ENCODE peak calls at places on chromosome 15, in ten cellular contexts. One of them, this sample, is unnamed.

GRCh38 chr15:61828008-61828407 is 232.2 kb downstream of the VPS13C start:
- DNase-seq in Ammon's horn: no peak
- DNase-seq in activated CD8-positive, alpha-beta memory T cell treated with anti-CD3 and anti-CD28 coated beads for 48 hours: no peak
- DNase-seq in SK-N-DZ: no peak
- DNase-seq in NCI-H1092 treated with DMSO at 0.1 percent for 48 hours: no peak
- DNase-seq in stimulated activated CD4-positive, alpha-beta T cell treated with anti-CD3 and anti-CD28 coated beads, Interleukin-4, amount 100 ng/mL, for 24 hours: no peak
- DNase-seq in epithelial cell of esophagus: no peak
- DNase-seq in gastrocnemius medialis: no peak
- DNase-seq in Right ventricle myocardium superior: no peak
- DNase-seq in fibroblast of the conjunctiva: no peak
- DNase-seq in this sample: no peak

GRCh38 chr15:91716536-91716935 is 137.0 kb upstream of the SLCO3A1 start:
- DNase-seq in epithelial cell of esophagus: no peak
- DNase-seq in stimulated activated CD4-positive, alpha-beta T cell treated with anti-CD3 and anti-CD28 coated beads, Interleukin-4, amount 100 ng/mL, for 24 hours: no peak
- DNase-seq in Right ventricle myocardium superior: no peak
- DNase-seq in SK-N-DZ: no peak
- DNase-seq in Ammon's horn: no peak
- DNase-seq in NCI-H1092 treated with DMSO at 0.1 percent for 48 hours: no peak
- DNase-seq in fibroblast of the conjunctiva: no peak
- DNase-seq in gastrocnemius medialis: no peak
- DNase-seq in activated CD8-positive, alpha-beta memory T cell treated with anti-CD3 and anti-CD28 coated beads for 48 hours: no peak
- DNase-seq in this sample: no peak

GRCh38 chr15:84953136-84953535 is 28.5 kb upstream of the PDE8A start:
- DNase-seq in SK-N-DZ: no peak
- DNase-seq in Ammon's horn: no peak
- DNase-seq in Right ventricle myocardium superior: no peak
- DNase-seq in gastrocnemius medialis: no peak
- DNase-seq in fibroblast of the conjunctiva: no peak
- DNase-seq in activated CD8-positive, alpha-beta memory T cell treated with anti-CD3 and anti-CD28 coated beads for 48 hours: no peak
- DNase-seq in NCI-H1092 treated with DMSO at 0.1 percent for 48 hours: no peak
- DNase-seq in stimulated activated CD4-positive, alpha-beta T cell treated with anti-CD3 and anti-CD28 coated beads, Interleukin-4, amount 100 ng/mL, for 24 hours: no peak
- DNase-seq in epithelial cell of esophagus: peak; percentile 58
- DNase-seq in this sample: no peak

GRCh38 chr15:69756440-69756839 is 303.8 kb downstream of the RPLP1 start:
- DNase-seq in fibroblast of the conjunctiva: no peak
- DNase-seq in SK-N-DZ: no peak
- DNase-seq in Ammon's horn: no peak
- DNase-seq in stimulated activated CD4-positive, alpha-beta T cell treated with anti-CD3 and anti-CD28 coated beads, Interleukin-4, amount 100 ng/mL, for 24 hours: no peak
- DNase-seq in epithelial cell of esophagus: no peak
- DNase-seq in activated CD8-positive, alpha-beta memory T cell treated with anti-CD3 and anti-CD28 coated beads for 48 hours: no peak
- DNase-seq in Right ventricle myocardium superior: no peak
- DNase-seq in NCI-H1092 treated with DMSO at 0.1 percent for 48 hours: no peak
- DNase-seq in gastrocnemius medialis: no peak
- DNase-seq in this sample: no peak

GRCh38 chr15:29208352-29208751 is 61.3 kb downstream of the NSMCE3 start:
- DNase-seq in epithelial cell of esophagus: no peak
- DNase-seq in stimulated activated CD4-positive, alpha-beta T cell treated with anti-CD3 and anti-CD28 coated beads, Interleukin-4, amount 100 ng/mL, for 24 hours: no peak
- DNase-seq in SK-N-DZ: no peak
- DNase-seq in gastrocnemius medialis: no peak
- DNase-seq in activated CD8-positive, alpha-beta memory T cell treated with anti-CD3 and anti-CD28 coated beads for 48 hours: no peak
- DNase-seq in NCI-H1092 treated with DMSO at 0.1 percent for 48 hours: peak; percentile 87
- DNase-seq in Right ventricle myocardium superior: no peak
- DNase-seq in fibroblast of the conjunctiva: no peak
- DNase-seq in Ammon's horn: peak; percentile 55
- DNase-seq in this sample: peak; percentile 69

GRCh38 chr15:50162988-50163718 is 18.8 kb upstream of the SLC27A2 start:
- DNase-seq in fibroblast of the conjunctiva: no peak
- DNase-seq in NCI-H1092 treated with DMSO at 0.1 percent for 48 hours: no peak
- DNase-seq in Ammon's horn: no peak
- DNase-seq in Right ventricle myocardium superior: no peak
- DNase-seq in SK-N-DZ: no peak
- DNase-seq in gastrocnemius medialis: no peak
- DNase-seq in epithelial cell of esophagus: peak; percentile 55
- DNase-seq in activated CD8-positive, alpha-beta memory T cell treated with anti-CD3 and anti-CD28 coated beads for 48 hours: no peak
- DNase-seq in stimulated activated CD4-positive, alpha-beta T cell treated with anti-CD3 and anti-CD28 coated beads, Interleukin-4, amount 100 ng/mL, for 24 hours: no peak
- DNase-seq in this sample: no peak

GRCh38 chr15:56496635-56497034 is 31.7 kb upstream of the MNS1 start:
- DNase-seq in fibroblast of the conjunctiva: peak; percentile 79
- DNase-seq in activated CD8-positive, alpha-beta memory T cell treated with anti-CD3 and anti-CD28 coated beads for 48 hours: no peak
- DNase-seq in stimulated activated CD4-positive, alpha-beta T cell treated with anti-CD3 and anti-CD28 coated beads, Interleukin-4, amount 100 ng/mL, for 24 hours: no peak
- DNase-seq in SK-N-DZ: peak; percentile 73
- DNase-seq in epithelial cell of esophagus: peak; percentile 73
- DNase-seq in gastrocnemius medialis: no peak
- DNase-seq in NCI-H1092 treated with DMSO at 0.1 percent for 48 hours: peak; percentile 60
- DNase-seq in Ammon's horn: peak; percentile 80
- DNase-seq in Right ventricle myocardium superior: no peak
- DNase-seq in this sample: peak; percentile 31

GRCh38 chr15:88613074-88613944 is 7.8 kb upstream of the AEN start:
- DNase-seq in fibroblast of the conjunctiva: no peak
- DNase-seq in gastrocnemius medialis: no peak
- DNase-seq in stimulated activated CD4-positive, alpha-beta T cell treated with anti-CD3 and anti-CD28 coated beads, Interleukin-4, amount 100 ng/mL, for 24 hours: no peak
- DNase-seq in activated CD8-positive, alpha-beta memory T cell treated with anti-CD3 and anti-CD28 coated beads for 48 hours: no peak
- DNase-seq in SK-N-DZ: no peak
- DNase-seq in epithelial cell of esophagus: no peak
- DNase-seq in NCI-H1092 treated with DMSO at 0.1 percent for 48 hours: no peak
- DNase-seq in Ammon's horn: no peak
- DNase-seq in Right ventricle myocardium superior: no peak
- DNase-seq in this sample: no peak

GRCh38 chr15:89075121-89075640 is 13.1 kb upstream of the ABHD2 start:
- DNase-seq in SK-N-DZ: no peak
- DNase-seq in epithelial cell of esophagus: peak; percentile 69
- DNase-seq in gastrocnemius medialis: no peak
- DNase-seq in Right ventricle myocardium superior: no peak
- DNase-seq in fibroblast of the conjunctiva: no peak
- DNase-seq in Ammon's horn: no peak
- DNase-seq in activated CD8-positive, alpha-beta memory T cell treated with anti-CD3 and anti-CD28 coated beads for 48 hours: no peak
- DNase-seq in stimulated activated CD4-positive, alpha-beta T cell treated with anti-CD3 and anti-CD28 coated beads, Interleukin-4, amount 100 ng/mL, for 24 hours: no peak
- DNase-seq in NCI-H1092 treated with DMSO at 0.1 percent for 48 hours: no peak
- DNase-seq in this sample: no peak

GRCh38 chr15:83016906-83017305 is 5.5 kb upstream of the C15orf40 start:
- DNase-seq in NCI-H1092 treated with DMSO at 0.1 percent for 48 hours: no peak
- DNase-seq in Ammon's horn: no peak
- DNase-seq in Right ventricle myocardium superior: no peak
- DNase-seq in fibroblast of the conjunctiva: no peak
- DNase-seq in activated CD8-positive, alpha-beta memory T cell treated with anti-CD3 and anti-CD28 coated beads for 48 hours: no peak
- DNase-seq in gastrocnemius medialis: no peak
- DNase-seq in stimulated activated CD4-positive, alpha-beta T cell treated with anti-CD3 and anti-CD28 coated beads, Interleukin-4, amount 100 ng/mL, for 24 hours: no peak
- DNase-seq in SK-N-DZ: no peak
- DNase-seq in epithelial cell of esophagus: no peak
- DNase-seq in this sample: no peak

GRCh38 chr15:101504373-101504772 is 14.9 kb upstream of the PCSK6 start:
- DNase-seq in activated CD8-positive, alpha-beta memory T cell treated with anti-CD3 and anti-CD28 coated beads for 48 hours: no peak
- DNase-seq in gastrocnemius medialis: no peak
- DNase-seq in epithelial cell of esophagus: no peak
- DNase-seq in fibroblast of the conjunctiva: no peak
- DNase-seq in stimulated activated CD4-positive, alpha-beta T cell treated with anti-CD3 and anti-CD28 coated beads, Interleukin-4, amount 100 ng/mL, for 24 hours: peak; percentile 1
- DNase-seq in NCI-H1092 treated with DMSO at 0.1 percent for 48 hours: no peak
- DNase-seq in Ammon's horn: no peak
- DNase-seq in SK-N-DZ: no peak
- DNase-seq in Right ventricle myocardium superior: no peak
- DNase-seq in this sample: no peak

GRCh38 chr15:43966646-43967045 is 139.8 kb downstream of the WDR76 start:
- DNase-seq in NCI-H1092 treated with DMSO at 0.1 percent for 48 hours: no peak
- DNase-seq in fibroblast of the conjunctiva: no peak
- DNase-seq in gastrocnemius medialis: no peak
- DNase-seq in activated CD8-positive, alpha-beta memory T cell treated with anti-CD3 and anti-CD28 coated beads for 48 hours: no peak
- DNase-seq in SK-N-DZ: no peak
- DNase-seq in stimulated activated CD4-positive, alpha-beta T cell treated with anti-CD3 and anti-CD28 coated beads, Interleukin-4, amount 100 ng/mL, for 24 hours: no peak
- DNase-seq in Ammon's horn: no peak
- DNase-seq in Right ventricle myocardium superior: no peak
- DNase-seq in epithelial cell of esophagus: peak; percentile 33
- DNase-seq in this sample: no peak

GRCh38 chr15:42138411-42138810 is 18.0 kb downstream of the PLA2G4F start:
- DNase-seq in epithelial cell of esophagus: no peak
- DNase-seq in stimulated activated CD4-positive, alpha-beta T cell treated with anti-CD3 and anti-CD28 coated beads, Interleukin-4, amount 100 ng/mL, for 24 hours: no peak
- DNase-seq in Ammon's horn: no peak
- DNase-seq in Right ventricle myocardium superior: no peak
- DNase-seq in NCI-H1092 treated with DMSO at 0.1 percent for 48 hours: no peak
- DNase-seq in fibroblast of the conjunctiva: no peak
- DNase-seq in SK-N-DZ: no peak
- DNase-seq in gastrocnemius medialis: no peak
- DNase-seq in activated CD8-positive, alpha-beta memory T cell treated with anti-CD3 and anti-CD28 coated beads for 48 hours: no peak
- DNase-seq in this sample: no peak

GRCh38 chr15:49026700-49027099 is 19.5 kb downstream of the SECISBP2L start:
- DNase-seq in fibroblast of the conjunctiva: no peak
- DNase-seq in stimulated activated CD4-positive, alpha-beta T cell treated with anti-CD3 and anti-CD28 coated beads, Interleukin-4, amount 100 ng/mL, for 24 hours: no peak
- DNase-seq in Right ventricle myocardium superior: no peak
- DNase-seq in activated CD8-positive, alpha-beta memory T cell treated with anti-CD3 and anti-CD28 coated beads for 48 hours: no peak
- DNase-seq in epithelial cell of esophagus: no peak
- DNase-seq in Ammon's horn: no peak
- DNase-seq in NCI-H1092 treated with DMSO at 0.1 percent for 48 hours: no peak
- DNase-seq in SK-N-DZ: no peak
- DNase-seq in gastrocnemius medialis: no peak
- DNase-seq in this sample: no peak

GRCh38 chr15:75025548-75026260 is 2.3 kb downstream of the PPCDC start:
- DNase-seq in Ammon's horn: no peak
- DNase-seq in NCI-H1092 treated with DMSO at 0.1 percent for 48 hours: no peak
- DNase-seq in Right ventricle myocardium superior: no peak
- DNase-seq in gastrocnemius medialis: no peak
- DNase-seq in stimulated activated CD4-positive, alpha-beta T cell treated with anti-CD3 and anti-CD28 coated beads, Interleukin-4, amount 100 ng/mL, for 24 hours: no peak
- DNase-seq in SK-N-DZ: no peak
- DNase-seq in activated CD8-positive, alpha-beta memory T cell treated with anti-CD3 and anti-CD28 coated beads for 48 hours: no peak
- DNase-seq in fibroblast of the conjunctiva: no peak
- DNase-seq in epithelial cell of esophagus: no peak
- DNase-seq in this sample: peak; percentile 70